ENCODE peak calls at places on chromosomes 6 and 20, in nine cellular contexts. One of them, this sample, is unnamed.

GRCh38 chr6:69019832-69020231 is 384.8 kb downstream of the ADGRB3 start:
- DNase-seq in heart right ventricle: no peak
- DNase-seq in BE2C: no peak
- DNase-seq in neural progenitor cell: no peak
- DNase-seq in pancreas: no peak
- DNase-seq in neural crest cell: no peak
- DNase-seq in IMR-90: peak; percentile 20
- DNase-seq in gastrocnemius medialis: no peak
- DNase-seq in RWPE1: peak; percentile 4
- DNase-seq in this sample: no peak

GRCh38 chr6:100171533-100172321 is 177.7 kb upstream of the MCHR2 start:
- DNase-seq in heart right ventricle: no peak
- DNase-seq in BE2C: no peak
- DNase-seq in neural progenitor cell: no peak
- DNase-seq in pancreas: no peak
- DNase-seq in neural crest cell: no peak
- DNase-seq in IMR-90: no peak
- DNase-seq in gastrocnemius medialis: no peak
- DNase-seq in RWPE1: no peak
- DNase-seq in this sample: no peak

GRCh38 chr20:58693226-58694006 is 816 bp downstream of the NPEPL1 start:
- DNase-seq in heart right ventricle: peak; percentile 41
- DNase-seq in BE2C: no peak
- DNase-seq in neural progenitor cell: peak; percentile 66
- DNase-seq in pancreas: peak; percentile 83
- DNase-seq in neural crest cell: no peak
- DNase-seq in IMR-90: no peak
- DNase-seq in gastrocnemius medialis: peak; percentile 23
- DNase-seq in RWPE1: no peak
- DNase-seq in this sample: peak; percentile 41

GRCh38 chr6:22247916-22248482 is 48.8 kb downstream of the PRL start:
- DNase-seq in heart right ventricle: no peak
- DNase-seq in BE2C: no peak
- DNase-seq in neural progenitor cell: no peak
- DNase-seq in pancreas: no peak
- DNase-seq in neural crest cell: no peak
- DNase-seq in IMR-90: no peak
- DNase-seq in gastrocnemius medialis: no peak
- DNase-seq in RWPE1: no peak
- DNase-seq in this sample: no peak

GRCh38 chr6:8499540-8499939 is 64.2 kb upstream of the SLC35B3 start:
- DNase-seq in heart right ventricle: no peak
- DNase-seq in BE2C: no peak
- DNase-seq in neural progenitor cell: peak; percentile 34
- DNase-seq in pancreas: no peak
- DNase-seq in neural crest cell: peak; percentile 5
- DNase-seq in IMR-90: no peak
- DNase-seq in gastrocnemius medialis: no peak
- DNase-seq in RWPE1: no peak
- DNase-seq in this sample: no peak

GRCh38 chr6:106885659-106886058 is 88.9 kb downstream of the CD24 start:
- DNase-seq in heart right ventricle: no peak
- DNase-seq in BE2C: no peak
- DNase-seq in neural progenitor cell: no peak
- DNase-seq in pancreas: no peak
- DNase-seq in neural crest cell: no peak
- DNase-seq in IMR-90: no peak
- DNase-seq in gastrocnemius medialis: no peak
- DNase-seq in RWPE1: no peak
- DNase-seq in this sample: no peak

GRCh38 chr20:13017883-13018535 is 9.2 kb downstream of the SPTLC3 start:
- DNase-seq in heart right ventricle: no peak
- DNase-seq in BE2C: no peak
- DNase-seq in neural progenitor cell: no peak
- DNase-seq in pancreas: no peak
- DNase-seq in neural crest cell: no peak
- DNase-seq in IMR-90: no peak
- DNase-seq in gastrocnemius medialis: no peak
- DNase-seq in RWPE1: no peak
- DNase-seq in this sample: no peak

GRCh38 chr6:2168480-2168879 is 76.9 kb downstream of the GMDS start:
- DNase-seq in heart right ventricle: no peak
- DNase-seq in BE2C: no peak
- DNase-seq in neural progenitor cell: no peak
- DNase-seq in pancreas: no peak
- DNase-seq in neural crest cell: no peak
- DNase-seq in IMR-90: peak; percentile 44
- DNase-seq in gastrocnemius medialis: no peak
- DNase-seq in RWPE1: no peak
- DNase-seq in this sample: no peak

GRCh38 chr6:111482236-111482958 is 621 bp downstream of the REV3L start:
- DNase-seq in heart right ventricle: peak; percentile 55
- DNase-seq in BE2C: peak; percentile 58
- DNase-seq in neural progenitor cell: peak; percentile 59
- DNase-seq in pancreas: peak; percentile 88
- DNase-seq in neural crest cell: peak; percentile 29
- DNase-seq in IMR-90: peak; percentile 28
- DNase-seq in gastrocnemius medialis: peak; percentile 54
- DNase-seq in RWPE1: peak; percentile 14
- DNase-seq in this sample: peak; percentile 56

GRCh38 chr6:96394727-96395126 is 126.9 kb upstream of the UFL1 start:
- DNase-seq in heart right ventricle: no peak
- DNase-seq in BE2C: no peak
- DNase-seq in neural progenitor cell: peak; percentile 29
- DNase-seq in pancreas: no peak
- DNase-seq in neural crest cell: no peak
- DNase-seq in IMR-90: no peak
- DNase-seq in gastrocnemius medialis: no peak
- DNase-seq in RWPE1: no peak
- DNase-seq in this sample: peak; percentile 23
- TF ChIP-seq CTCF in heart right ventricle: peak; percentile 19
- TF ChIP-seq CTCF in BE2C: peak; percentile 26
- TF ChIP-seq CTCF in neural progenitor cell: peak; percentile 48
- TF ChIP-seq CTCF in pancreas: no peak
- TF ChIP-seq CTCF in neural crest cell: peak; percentile 51
- TF ChIP-seq CTCF in IMR-90: no peak
- TF ChIP-seq CTCF in gastrocnemius medialis: no peak
- TF ChIP-seq CTCF in RWPE1: no peak
- TF ChIP-seq CTCF in this sample: no peak

GRCh38 chr6:43812850-43813584 is 43.0 kb downstream of the VEGFA start:
- DNase-seq in heart right ventricle: no peak
- DNase-seq in BE2C: no peak
- DNase-seq in neural progenitor cell: peak; percentile 18
- DNase-seq in pancreas: no peak
- DNase-seq in neural crest cell: no peak
- DNase-seq in IMR-90: peak; percentile 7
- DNase-seq in gastrocnemius medialis: peak; percentile 72
- DNase-seq in RWPE1: no peak
- DNase-seq in this sample: peak; percentile 51
- TF ChIP-seq CTCF in heart right ventricle: no peak
- TF ChIP-seq CTCF in BE2C: no peak
- TF ChIP-seq CTCF in neural progenitor cell: no peak
- TF ChIP-seq CTCF in pancreas: no peak
- TF ChIP-seq CTCF in neural crest cell: no peak
- TF ChIP-seq CTCF in IMR-90: no peak
- TF ChIP-seq CTCF in gastrocnemius medialis: no peak
- TF ChIP-seq CTCF in RWPE1: no peak
- TF ChIP-seq CTCF in this sample: no peak

GRCh38 chr20:30505566-30505965 is 751.9 kb upstream of the DEFB115 start:
- DNase-seq in heart right ventricle: no peak
- DNase-seq in BE2C: no peak
- DNase-seq in neural progenitor cell: no peak
- DNase-seq in pancreas: no peak
- DNase-seq in neural crest cell: no peak
- DNase-seq in IMR-90: no peak
- DNase-seq in gastrocnemius medialis: no peak
- DNase-seq in RWPE1: no peak
- DNase-seq in this sample: no peak

GRCh38 chr20:30503992-30504570 is 753.4 kb upstream of the DEFB115 start:
- DNase-seq in heart right ventricle: no peak
- DNase-seq in BE2C: no peak
- DNase-seq in neural progenitor cell: no peak
- DNase-seq in pancreas: no peak
- DNase-seq in neural crest cell: no peak
- DNase-seq in IMR-90: no peak
- DNase-seq in gastrocnemius medialis: no peak
- DNase-seq in RWPE1: no peak
- DNase-seq in this sample: no peak

GRCh38 chr20:30502670-30503069 is 754.8 kb upstream of the DEFB115 start:
- DNase-seq in heart right ventricle: no peak
- DNase-seq in BE2C: no peak
- DNase-seq in neural progenitor cell: no peak
- DNase-seq in pancreas: no peak
- DNase-seq in neural crest cell: no peak
- DNase-seq in IMR-90: no peak
- DNase-seq in gastrocnemius medialis: no peak
- DNase-seq in RWPE1: no peak
- DNase-seq in this sample: no peak

GRCh38 chr20:30499123-30499522 is 758.3 kb upstream of the DEFB115 start:
- DNase-seq in heart right ventricle: no peak
- DNase-seq in BE2C: no peak
- DNase-seq in neural progenitor cell: no peak
- DNase-seq in pancreas: no peak
- DNase-seq in neural crest cell: no peak
- DNase-seq in IMR-90: no peak
- DNase-seq in gastrocnemius medialis: no peak
- DNase-seq in RWPE1: no peak
- DNase-seq in this sample: no peak

DNA sequence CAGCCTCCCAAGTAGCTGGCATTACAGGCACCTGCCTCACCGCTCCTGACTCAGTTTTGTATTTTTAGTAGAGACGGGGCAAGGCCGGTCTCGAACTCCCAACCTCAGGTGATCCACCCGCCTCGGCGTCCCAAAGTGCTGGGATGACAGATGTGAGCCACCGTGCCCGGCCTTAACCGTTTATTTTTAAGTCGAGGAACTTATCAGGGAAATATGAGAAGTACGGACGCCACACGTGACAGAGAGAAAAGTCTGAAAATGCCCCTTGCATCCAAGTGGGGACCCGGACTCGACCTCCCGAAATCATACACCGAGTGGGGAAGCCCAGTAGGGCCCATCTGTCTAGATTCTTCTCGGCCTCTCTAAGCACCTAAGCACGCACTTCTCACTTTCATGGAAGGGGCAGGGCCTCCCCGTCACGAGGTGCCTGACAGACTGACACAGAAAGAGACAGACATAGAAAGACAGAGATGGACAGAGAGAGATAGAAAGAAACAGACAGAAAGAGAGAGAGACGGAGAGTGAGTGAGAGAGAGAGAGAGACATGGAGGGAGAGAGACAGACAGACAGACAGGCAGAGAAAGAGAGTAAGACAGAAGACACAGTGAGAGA is 756.5 kb upstream of the DEFB115 start:
- DNase-seq in heart right ventricle: no peak
- DNase-seq in BE2C: no peak
- DNase-seq in neural progenitor cell: no peak
- DNase-seq in pancreas: peak; percentile 9
- DNase-seq in neural crest cell: no peak
- DNase-seq in IMR-90: no peak
- DNase-seq in gastrocnemius medialis: no peak
- DNase-seq in RWPE1: no peak
- DNase-seq in this sample: no peak
- TF ChIP-seq CTCF in heart right ventricle: no peak
- TF ChIP-seq CTCF in BE2C: no peak
- TF ChIP-seq CTCF in neural progenitor cell: no peak
- TF ChIP-seq CTCF in pancreas: no peak
- TF ChIP-seq CTCF in neural crest cell: no peak
- TF ChIP-seq CTCF in IMR-90: no peak
- TF ChIP-seq CTCF in gastrocnemius medialis: no peak
- TF ChIP-seq CTCF in RWPE1: no peak
- TF ChIP-seq CTCF in this sample: peak; percentile 11

GRCh38 chr6:25942561-25943147 is 12.2 kb upstream of the SLC17A2 start:
- DNase-seq in heart right ventricle: no peak
- DNase-seq in BE2C: no peak
- DNase-seq in neural progenitor cell: peak; percentile 21
- DNase-seq in pancreas: no peak
- DNase-seq in neural crest cell: no peak
- DNase-seq in IMR-90: peak; percentile 55
- DNase-seq in gastrocnemius medialis: no peak
- DNase-seq in RWPE1: peak; percentile 32
- DNase-seq in this sample: peak; percentile 35
- TF ChIP-seq CTCF in heart right ventricle: peak; percentile 48
- TF ChIP-seq CTCF in BE2C: peak; percentile 83
- TF ChIP-seq CTCF in neural progenitor cell: peak; percentile 60
- TF ChIP-seq CTCF in pancreas: peak; percentile 16
- TF ChIP-seq CTCF in neural crest cell: peak; percentile 63
- TF ChIP-seq CTCF in IMR-90: peak; percentile 69
- TF ChIP-seq CTCF in gastrocnemius medialis: peak; percentile 29
- TF ChIP-seq CTCF in RWPE1: peak; percentile 47
- TF ChIP-seq CTCF in this sample: peak; percentile 61

GRCh38 chr6:30730611-30731435 is 10.7 kb downstream of the TUBB start:
- DNase-seq in heart right ventricle: peak; percentile 70
- DNase-seq in BE2C: peak; percentile 89
- DNase-seq in neural progenitor cell: peak; percentile 77
- DNase-seq in pancreas: peak; percentile 97
- DNase-seq in neural crest cell: peak; percentile 57
- DNase-seq in IMR-90: peak; percentile 47
- DNase-seq in gastrocnemius medialis: peak; percentile 48
- DNase-seq in RWPE1: peak; percentile 90
- DNase-seq in this sample: peak; percentile 95
- TF ChIP-seq CTCF in heart right ventricle: peak; percentile 63
- TF ChIP-seq CTCF in BE2C: peak; percentile 80
- TF ChIP-seq CTCF in neural progenitor cell: peak; percentile 58
- TF ChIP-seq CTCF in pancreas: peak; percentile 69
- TF ChIP-seq CTCF in neural crest cell: peak; percentile 74
- TF ChIP-seq CTCF in IMR-90: peak; percentile 44
- TF ChIP-seq CTCF in gastrocnemius medialis: peak; percentile 47
- TF ChIP-seq CTCF in RWPE1: peak; percentile 88
- TF ChIP-seq CTCF in this sample: peak; percentile 84

GRCh38 chr20:50610212-50610718 is 81.1 kb downstream of the RIPOR3 start:
- DNase-seq in heart right ventricle: no peak
- DNase-seq in BE2C: no peak
- DNase-seq in neural progenitor cell: no peak
- DNase-seq in pancreas: no peak
- DNase-seq in neural crest cell: no peak
- DNase-seq in IMR-90: no peak
- DNase-seq in gastrocnemius medialis: no peak
- DNase-seq in RWPE1: no peak
- DNase-seq in this sample: no peak
- TF ChIP-seq CTCF in heart right ventricle: no peak
- TF ChIP-seq CTCF in BE2C: no peak
- TF ChIP-seq CTCF in neural progenitor cell: no peak
- TF ChIP-seq CTCF in pancreas: no peak
- TF ChIP-seq CTCF in neural crest cell: no peak
- TF ChIP-seq CTCF in IMR-90: no peak
- TF ChIP-seq CTCF in gastrocnemius medialis: no peak
- TF ChIP-seq CTCF in RWPE1: no peak
- TF ChIP-seq CTCF in this sample: no peak

DNA sequence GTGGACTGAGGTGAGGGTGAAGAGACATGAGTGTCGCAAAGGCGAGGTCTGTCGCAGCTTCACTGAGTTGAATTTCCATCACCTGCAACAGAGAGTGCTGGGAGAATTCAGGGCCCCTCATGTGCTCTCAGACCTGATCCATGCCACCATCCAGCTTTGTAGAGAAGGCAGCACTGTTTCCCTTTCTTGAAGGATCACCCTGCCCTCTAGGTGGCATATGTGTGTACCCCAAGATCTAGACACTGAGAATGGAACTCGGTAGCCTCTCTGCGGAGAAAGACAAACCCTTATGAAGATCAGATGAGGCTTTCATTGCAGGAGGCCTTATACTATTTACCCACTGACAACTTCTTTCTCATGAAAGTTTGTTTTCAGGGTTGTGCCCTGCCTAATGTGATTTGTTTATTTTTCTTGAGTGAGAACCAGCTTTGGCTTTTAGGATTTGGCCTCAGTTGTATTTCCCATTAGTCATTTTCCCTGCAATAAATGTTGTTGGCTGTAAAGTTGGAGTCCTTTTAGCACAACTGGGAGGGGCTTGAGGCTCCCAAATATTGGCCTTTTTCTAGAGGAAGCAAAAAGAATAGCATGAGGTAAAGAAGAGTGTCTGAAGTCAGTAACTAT is 811.3 kb downstream of the DHX35 start:
- DNase-seq in heart right ventricle: no peak
- DNase-seq in BE2C: no peak
- DNase-seq in neural progenitor cell: no peak
- DNase-seq in pancreas: no peak
- DNase-seq in neural crest cell: no peak
- DNase-seq in IMR-90: no peak
- DNase-seq in gastrocnemius medialis: no peak
- DNase-seq in RWPE1: no peak
- DNase-seq in this sample: no peak
- TF ChIP-seq CTCF in heart right ventricle: no peak
- TF ChIP-seq CTCF in BE2C: no peak
- TF ChIP-seq CTCF in neural progenitor cell: no peak
- TF ChIP-seq CTCF in pancreas: no peak
- TF ChIP-seq CTCF in neural crest cell: no peak
- TF ChIP-seq CTCF in IMR-90: no peak
- TF ChIP-seq CTCF in gastrocnemius medialis: no peak
- TF ChIP-seq CTCF in RWPE1: no peak
- TF ChIP-seq CTCF in this sample: no peak